ENCODE peak calls at places on chromosome 9, in five cellular contexts. One of them, this sample, is unnamed.

GRCh38 chr9:9560382-9561035 is 1052.3 kb downstream of the PTPRD start:
- DNase-seq in HCT116: no peak
- DNase-seq in fibroblast of lung: no peak
- DNase-seq in PC-3: no peak
- DNase-seq in adipocyte: no peak
- DNase-seq in this sample: no peak

GRCh38 chr9:120928015-120928719 is 1.6 kb upstream of the TRAF1 start:
- DNase-seq in HCT116: no peak
- DNase-seq in fibroblast of lung: no peak
- DNase-seq in PC-3: no peak
- DNase-seq in adipocyte: no peak
- DNase-seq in this sample: peak; percentile 76

GRCh38 chr9:72864327-72864726 is 88.5 kb downstream of the ALDH1A1 start:
- DNase-seq in HCT116: no peak
- DNase-seq in fibroblast of lung: no peak
- DNase-seq in PC-3: no peak
- DNase-seq in adipocyte: no peak
- DNase-seq in this sample: no peak

GRCh38 chr9:70587143-70587710 is 172.8 kb upstream of the KLF9 start:
- DNase-seq in HCT116: no peak
- DNase-seq in fibroblast of lung: peak; percentile 93
- DNase-seq in PC-3: no peak
- DNase-seq in adipocyte: peak; percentile 81
- DNase-seq in this sample: no peak

GRCh38 chr9:94159069-94159915 is 75.0 kb downstream of the PTPDC1 start:
- DNase-seq in HCT116: no peak
- DNase-seq in fibroblast of lung: no peak
- DNase-seq in PC-3: no peak
- DNase-seq in adipocyte: peak; percentile 43
- DNase-seq in this sample: no peak

GRCh38 chr9:19946446-19947109 is 157.7 kb upstream of the SLC24A2 start:
- DNase-seq in HCT116: no peak
- DNase-seq in fibroblast of lung: peak; percentile 36
- DNase-seq in PC-3: peak; percentile 39
- DNase-seq in adipocyte: peak; percentile 34
- DNase-seq in this sample: peak; percentile 47

GRCh38 chr9:14992025-14992424 is 81.8 kb upstream of the FREM1 start:
- DNase-seq in HCT116: no peak
- DNase-seq in fibroblast of lung: no peak
- DNase-seq in PC-3: no peak
- DNase-seq in adipocyte: no peak
- DNase-seq in this sample: peak; percentile 53

GRCh38 chr9:37329576-37329975 is 92.9 kb upstream of the GRHPR start:
- DNase-seq in HCT116: no peak
- DNase-seq in fibroblast of lung: peak; percentile 13
- DNase-seq in PC-3: peak; percentile 32
- DNase-seq in adipocyte: peak; percentile 40
- DNase-seq in this sample: peak; percentile 88

GRCh38 chr9:96867282-96867814 is 13.0 kb upstream of the ZNF782 start:
- DNase-seq in HCT116: no peak
- DNase-seq in fibroblast of lung: no peak
- DNase-seq in PC-3: no peak
- DNase-seq in adipocyte: no peak
- DNase-seq in this sample: no peak

GRCh38 chr9:133792721-133793470 is 54.7 kb upstream of the SARDH start:
- DNase-seq in HCT116: peak; percentile 16
- DNase-seq in fibroblast of lung: peak; percentile 60
- DNase-seq in PC-3: peak; percentile 49
- DNase-seq in adipocyte: peak; percentile 92
- DNase-seq in this sample: peak; percentile 79

GRCh38 chr9:4743131-4743875 is 2.3 kb upstream of the AK3 start:
- DNase-seq in HCT116: no peak
- DNase-seq in fibroblast of lung: no peak
- DNase-seq in PC-3: no peak
- DNase-seq in adipocyte: peak; percentile 34
- DNase-seq in this sample: no peak

GRCh38 chr9:91727316-91727861 is 222.6 kb downstream of the ROR2 start:
- DNase-seq in HCT116: peak; percentile 16
- DNase-seq in fibroblast of lung: peak; percentile 28
- DNase-seq in PC-3: peak; percentile 61
- DNase-seq in adipocyte: peak; percentile 79
- DNase-seq in this sample: peak; percentile 80

GRCh38 chr9:78871452-78872331 is 574.8 kb downstream of the PSAT1 start:
- DNase-seq in HCT116: peak; percentile 22
- DNase-seq in fibroblast of lung: peak; percentile 97
- DNase-seq in PC-3: peak; percentile 94
- DNase-seq in adipocyte: peak; percentile 78
- DNase-seq in this sample: no peak
- H3K9ac ChIP-seq in HCT116: peak overlapping the region; percentile 34
- H3K9ac ChIP-seq in fibroblast of lung: no peak overlapping the region
- H3K9ac ChIP-seq in PC-3: peak overlapping the region; percentile 72
- H3K9ac ChIP-seq in adipocyte: no peak overlapping the region
- H3K9ac ChIP-seq in this sample: no peak overlapping the region

DNA sequence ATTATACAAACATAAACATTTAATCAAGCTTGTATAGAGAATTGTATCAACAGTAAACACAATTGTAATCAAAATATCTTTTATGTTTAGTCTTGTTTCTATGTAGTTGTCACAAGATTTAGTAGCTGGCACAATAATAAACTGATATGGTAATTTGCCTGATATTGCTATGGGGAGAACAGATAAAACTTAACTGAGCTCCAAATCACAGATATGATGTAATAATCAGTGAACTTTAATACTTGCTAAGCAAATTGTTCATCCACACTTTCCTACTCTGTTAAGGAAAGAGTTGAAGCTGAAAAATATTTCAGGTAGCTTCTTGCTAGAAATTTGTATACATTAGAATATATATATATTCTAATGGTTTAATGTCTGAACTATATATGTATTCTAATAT is 189.8 kb downstream of the MPDZ start:
- DNase-seq in HCT116: no peak
- DNase-seq in fibroblast of lung: no peak
- DNase-seq in PC-3: no peak
- DNase-seq in adipocyte: no peak
- DNase-seq in this sample: no peak
- H3K9ac ChIP-seq in HCT116: no peak overlapping the region
- H3K9ac ChIP-seq in fibroblast of lung: no peak overlapping the region
- H3K9ac ChIP-seq in PC-3: no peak overlapping the region
- H3K9ac ChIP-seq in adipocyte: no peak overlapping the region
- H3K9ac ChIP-seq in this sample: no peak overlapping the region

DNA sequence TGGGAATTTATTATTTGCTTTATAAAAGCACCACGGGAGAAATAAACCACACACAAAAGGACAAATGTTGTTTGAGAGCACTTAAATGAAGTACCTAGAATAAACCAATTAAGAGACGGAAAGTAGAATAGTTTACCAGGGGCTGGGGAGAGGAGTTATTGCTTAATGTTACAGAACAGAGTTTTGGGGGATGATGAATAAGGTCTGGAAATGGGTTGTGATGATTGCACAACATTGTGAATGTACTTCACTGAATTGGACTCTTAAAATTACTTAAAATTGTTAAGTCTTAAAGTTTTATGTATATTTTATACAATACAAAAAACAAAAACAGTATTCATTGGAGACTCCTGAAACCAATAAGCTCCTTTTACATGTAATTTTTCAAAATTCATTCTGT is 1.5 kb downstream of the ZBTB43 start:
- DNase-seq in HCT116: no peak
- DNase-seq in fibroblast of lung: peak; percentile 11
- DNase-seq in PC-3: no peak
- DNase-seq in adipocyte: peak; percentile 87
- DNase-seq in this sample: no peak
- H3K9ac ChIP-seq in HCT116: peak overlapping the region; percentile 75
- H3K9ac ChIP-seq in fibroblast of lung: no peak overlapping the region
- H3K9ac ChIP-seq in PC-3: peak overlapping the region; percentile 92
- H3K9ac ChIP-seq in adipocyte: peak overlapping the region; percentile 97
- H3K9ac ChIP-seq in this sample: peak overlapping the region; percentile 79

GRCh38 chr9:98230354-98230753 is 25.1 kb downstream of the TBC1D2 start:
- DNase-seq in HCT116: no peak
- DNase-seq in fibroblast of lung: no peak
- DNase-seq in PC-3: peak; percentile 57
- DNase-seq in adipocyte: no peak
- DNase-seq in this sample: no peak

GRCh38 chr9:98230789-98231188 is 24.7 kb downstream of the TBC1D2 start:
- DNase-seq in HCT116: no peak
- DNase-seq in fibroblast of lung: no peak
- DNase-seq in PC-3: peak; percentile 13
- DNase-seq in adipocyte: no peak
- DNase-seq in this sample: no peak

GRCh38 chr9:98232926-98233325 is 22.5 kb downstream of the TBC1D2 start:
- DNase-seq in HCT116: no peak
- DNase-seq in fibroblast of lung: no peak
- DNase-seq in PC-3: no peak
- DNase-seq in adipocyte: no peak
- DNase-seq in this sample: no peak

GRCh38 chr9:98229620-98230019 is 25.8 kb downstream of the TBC1D2 start:
- DNase-seq in HCT116: no peak
- DNase-seq in fibroblast of lung: no peak
- DNase-seq in PC-3: no peak
- DNase-seq in adipocyte: no peak
- DNase-seq in this sample: no peak

DNA sequence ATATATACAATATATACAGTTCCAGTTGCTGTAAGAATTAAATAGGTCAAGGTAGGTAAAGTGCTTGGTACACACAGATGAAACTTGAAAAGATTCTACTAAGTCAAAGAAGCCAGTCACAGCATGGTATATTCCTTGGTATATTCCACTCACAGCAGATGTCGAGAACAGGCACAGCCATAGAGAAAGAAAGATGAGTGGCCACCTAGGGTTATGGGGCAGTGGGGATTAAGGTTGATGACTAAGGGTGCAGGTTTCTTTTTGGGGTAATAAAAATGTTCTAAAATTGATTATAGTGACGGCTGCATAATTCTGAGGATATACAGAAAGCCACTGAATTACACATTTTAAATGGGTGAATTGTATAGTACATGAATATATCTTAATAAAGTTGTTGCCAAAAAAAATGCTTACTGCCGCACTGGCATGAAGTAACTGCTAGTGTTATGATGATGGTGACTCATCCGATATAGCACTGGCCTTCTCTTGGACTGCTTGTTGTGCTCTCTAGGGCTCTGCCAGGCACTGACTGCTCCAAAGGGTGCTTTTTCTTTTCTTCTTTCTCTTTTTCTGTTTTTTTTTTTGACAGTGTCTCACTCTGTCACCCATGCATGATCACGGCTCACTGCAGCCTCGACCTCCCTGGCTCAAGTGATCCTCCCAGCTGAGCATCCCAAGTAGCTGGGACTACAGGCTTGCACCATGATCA is 23.5 kb downstream of the TBC1D2 start:
- DNase-seq in HCT116: no peak
- DNase-seq in fibroblast of lung: peak; percentile 90
- DNase-seq in PC-3: peak; percentile 61
- DNase-seq in adipocyte: peak; percentile 86
- DNase-seq in this sample: no peak
- H3K9ac ChIP-seq in HCT116: no peak overlapping the region
- H3K9ac ChIP-seq in fibroblast of lung: no peak overlapping the region
- H3K9ac ChIP-seq in PC-3: no peak overlapping the region
- H3K9ac ChIP-seq in adipocyte: no peak overlapping the region
- H3K9ac ChIP-seq in this sample: no peak overlapping the region